ENCODE peak calls at places on chromosomes 6 and 20, in six cellular contexts. One of them, this sample, is unnamed.

GRCh38 chr6:35091353-35092083 is 49.6 kb downstream of the TCP11 start:
- DNase-seq in thoracic aorta: no peak
- DNase-seq in mammary epithelial cell: no peak
- DNase-seq in epithelial cell of proximal tubule: no peak
- DNase-seq in BE2C: no peak
- DNase-seq in CD8-positive, alpha-beta memory T cell: no peak
- DNase-seq in this sample: peak; percentile 34

GRCh38 chr6:5173862-5174643 is 86.7 kb downstream of the LYRM4 start:
- DNase-seq in CD8-positive, alpha-beta memory T cell: peak; percentile 66
- DNase-seq in BE2C: no peak
- DNase-seq in epithelial cell of proximal tubule: no peak
- DNase-seq in thoracic aorta: no peak
- DNase-seq in mammary epithelial cell: no peak
- DNase-seq in this sample: no peak

GRCh38 chr6:165245287-165245686 is 64.1 kb downstream of the C6orf118 start:
- DNase-seq in CD8-positive, alpha-beta memory T cell: no peak
- DNase-seq in mammary epithelial cell: no peak
- DNase-seq in epithelial cell of proximal tubule: no peak
- DNase-seq in thoracic aorta: no peak
- DNase-seq in BE2C: no peak
- DNase-seq in this sample: peak; percentile 16

GRCh38 chr6:147986891-147987290 is 355.7 kb upstream of the SASH1 start:
- DNase-seq in mammary epithelial cell: no peak
- DNase-seq in thoracic aorta: no peak
- DNase-seq in epithelial cell of proximal tubule: no peak
- DNase-seq in BE2C: no peak
- DNase-seq in CD8-positive, alpha-beta memory T cell: no peak
- DNase-seq in this sample: no peak

GRCh38 chr6:5305968-5306626 is 44.8 kb downstream of the FARS2 start:
- DNase-seq in thoracic aorta: no peak
- DNase-seq in BE2C: no peak
- DNase-seq in CD8-positive, alpha-beta memory T cell: no peak
- DNase-seq in epithelial cell of proximal tubule: no peak
- DNase-seq in mammary epithelial cell: no peak
- DNase-seq in this sample: peak; percentile 39

GRCh38 chr20:63682384-63683139 is 13.9 kb upstream of the TNFRSF6B start:
- DNase-seq in BE2C: no peak
- DNase-seq in thoracic aorta: peak; percentile 59
- DNase-seq in CD8-positive, alpha-beta memory T cell: no peak
- DNase-seq in mammary epithelial cell: peak; percentile 99
- DNase-seq in epithelial cell of proximal tubule: peak; percentile 94
- DNase-seq in this sample: peak; percentile 81

GRCh38 chr6:169172946-169173345 is 80.7 kb downstream of the THBS2 start:
- DNase-seq in BE2C: no peak
- DNase-seq in thoracic aorta: no peak
- DNase-seq in CD8-positive, alpha-beta memory T cell: no peak
- DNase-seq in epithelial cell of proximal tubule: no peak
- DNase-seq in mammary epithelial cell: no peak
- DNase-seq in this sample: no peak

GRCh38 chr6:167987811-167988495 is 9.5 kb upstream of the KIF25 start:
- DNase-seq in mammary epithelial cell: no peak
- DNase-seq in epithelial cell of proximal tubule: no peak
- DNase-seq in thoracic aorta: no peak
- DNase-seq in CD8-positive, alpha-beta memory T cell: no peak
- DNase-seq in BE2C: no peak
- DNase-seq in this sample: no peak

GRCh38 chr6:135675862-135676261 is 175.6 kb upstream of the PDE7B start:
- DNase-seq in epithelial cell of proximal tubule: no peak
- DNase-seq in thoracic aorta: no peak
- DNase-seq in BE2C: peak; percentile 62
- DNase-seq in CD8-positive, alpha-beta memory T cell: peak; percentile 54
- DNase-seq in mammary epithelial cell: peak; percentile 3
- DNase-seq in this sample: no peak

GRCh38 chr20:61263084-61263695 is 11.1 kb downstream of the CDH4 start:
- DNase-seq in CD8-positive, alpha-beta memory T cell: no peak
- DNase-seq in mammary epithelial cell: no peak
- DNase-seq in BE2C: peak; percentile 30
- DNase-seq in epithelial cell of proximal tubule: no peak
- DNase-seq in thoracic aorta: no peak
- DNase-seq in this sample: no peak

DNA sequence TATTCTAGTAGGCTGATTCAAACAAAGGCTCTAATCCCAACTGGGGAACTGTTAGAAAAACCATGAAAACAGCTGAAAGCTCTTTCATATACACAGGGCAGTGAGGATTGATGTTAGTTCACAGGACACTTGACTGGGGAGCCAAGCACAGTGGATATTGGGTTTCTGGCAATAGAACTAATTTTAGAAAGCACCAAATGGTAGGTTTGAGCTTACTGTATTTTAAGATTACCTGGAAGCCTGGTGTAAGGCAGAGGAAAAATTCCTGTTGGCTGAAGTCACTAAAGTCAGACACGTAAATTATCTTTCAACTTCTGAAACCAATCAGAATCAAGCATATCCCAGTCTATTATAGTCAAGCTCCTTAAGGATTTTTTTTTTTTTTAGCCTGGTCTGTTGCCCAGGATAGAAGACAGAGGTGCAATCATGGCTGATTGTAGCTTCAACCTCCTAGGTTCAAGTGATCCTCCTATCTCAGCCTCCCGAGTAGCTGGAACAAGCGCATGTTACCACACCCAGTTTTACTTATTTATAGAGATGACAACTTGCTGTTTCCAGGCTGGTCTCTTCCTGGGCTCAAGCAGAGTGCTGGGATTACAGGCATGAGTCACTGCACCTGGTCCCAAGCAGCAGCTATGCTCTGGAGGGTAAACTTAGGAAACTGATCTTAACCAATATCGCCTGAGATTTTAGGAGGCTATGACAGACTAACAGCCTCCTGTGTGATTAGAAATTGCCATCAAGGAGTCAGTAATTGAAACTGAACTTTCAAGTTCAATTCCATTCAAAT is 32.5 kb upstream of the SYNCRIP start:
- DNase-seq in thoracic aorta: no peak
- DNase-seq in BE2C: peak; percentile 21
- DNase-seq in CD8-positive, alpha-beta memory T cell: no peak
- DNase-seq in epithelial cell of proximal tubule: no peak
- DNase-seq in mammary epithelial cell: peak; percentile 73
- DNase-seq in this sample: peak; percentile 32
- H3K4me3 ChIP-seq in thoracic aorta: peak overlapping the region; percentile 96
- H3K4me3 ChIP-seq in BE2C: peak overlapping the region; percentile 97
- H3K4me3 ChIP-seq in CD8-positive, alpha-beta memory T cell: peak overlapping the region; percentile 96
- H3K4me3 ChIP-seq in epithelial cell of proximal tubule: peak overlapping the region; percentile 92
- H3K4me3 ChIP-seq in mammary epithelial cell: peak overlapping the region; percentile 73
- H3K4me3 ChIP-seq in this sample: peak overlapping the region; percentile 91

GRCh38 chr6:11847515-11848244 is 69.1 kb upstream of the ADTRP start:
- DNase-seq in epithelial cell of proximal tubule: no peak
- DNase-seq in CD8-positive, alpha-beta memory T cell: no peak
- DNase-seq in thoracic aorta: no peak
- DNase-seq in BE2C: no peak
- DNase-seq in mammary epithelial cell: no peak
- DNase-seq in this sample: no peak
- H3K4me3 ChIP-seq in epithelial cell of proximal tubule: no peak overlapping the region
- H3K4me3 ChIP-seq in CD8-positive, alpha-beta memory T cell: no peak overlapping the region
- H3K4me3 ChIP-seq in thoracic aorta: no peak overlapping the region
- H3K4me3 ChIP-seq in BE2C: no peak overlapping the region
- H3K4me3 ChIP-seq in mammary epithelial cell: no peak overlapping the region
- H3K4me3 ChIP-seq in this sample: no peak overlapping the region

GRCh38 chr20:20137851-20138250 is 85.5 kb downstream of the CFAP61 start:
- DNase-seq in epithelial cell of proximal tubule: no peak
- DNase-seq in CD8-positive, alpha-beta memory T cell: no peak
- DNase-seq in mammary epithelial cell: no peak
- DNase-seq in thoracic aorta: no peak
- DNase-seq in BE2C: no peak
- DNase-seq in this sample: no peak
- H3K4me3 ChIP-seq in epithelial cell of proximal tubule: no peak overlapping the region
- H3K4me3 ChIP-seq in CD8-positive, alpha-beta memory T cell: no peak overlapping the region
- H3K4me3 ChIP-seq in mammary epithelial cell: no peak overlapping the region
- H3K4me3 ChIP-seq in thoracic aorta: no peak overlapping the region
- H3K4me3 ChIP-seq in BE2C: no peak overlapping the region
- H3K4me3 ChIP-seq in this sample: no peak overlapping the region

GRCh38 chr6:124961468-124961783 is 811 bp upstream of the RNF217 start:
- DNase-seq in epithelial cell of proximal tubule: no peak
- DNase-seq in mammary epithelial cell: no peak
- DNase-seq in thoracic aorta: no peak
- DNase-seq in CD8-positive, alpha-beta memory T cell: no peak
- DNase-seq in BE2C: no peak
- DNase-seq in this sample: no peak
- H3K4me3 ChIP-seq in epithelial cell of proximal tubule: peak overlapping the region; percentile 79
- H3K4me3 ChIP-seq in mammary epithelial cell: peak overlapping the region; percentile 66
- H3K4me3 ChIP-seq in thoracic aorta: peak overlapping the region; percentile 81
- H3K4me3 ChIP-seq in CD8-positive, alpha-beta memory T cell: no peak overlapping the region
- H3K4me3 ChIP-seq in BE2C: peak overlapping the region; percentile 54
- H3K4me3 ChIP-seq in this sample: peak overlapping the region; percentile 86

DNA sequence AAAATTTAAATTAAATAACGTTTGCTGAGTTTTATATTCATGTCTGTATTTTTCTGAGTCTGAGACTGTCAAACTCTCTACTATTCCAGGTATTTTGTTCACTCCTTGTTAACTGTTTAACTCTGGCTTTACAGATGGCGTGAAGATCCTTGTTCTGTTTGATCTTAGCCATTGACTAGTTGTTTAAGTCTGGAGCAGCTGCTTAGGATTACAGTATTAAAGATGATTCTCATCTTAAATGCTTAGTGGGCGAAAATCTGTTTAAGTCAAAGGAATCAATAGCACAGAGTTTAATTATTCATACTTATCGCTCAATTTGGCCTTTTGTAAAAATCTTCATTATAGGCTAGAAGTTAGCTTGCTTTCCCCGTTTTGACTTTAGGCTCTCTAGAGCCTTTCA is 2.4 kb downstream of the PHACTR2 start:
- DNase-seq in thoracic aorta: no peak
- DNase-seq in CD8-positive, alpha-beta memory T cell: no peak
- DNase-seq in epithelial cell of proximal tubule: no peak
- DNase-seq in BE2C: no peak
- DNase-seq in mammary epithelial cell: no peak
- DNase-seq in this sample: no peak
- H3K4me3 ChIP-seq in thoracic aorta: peak overlapping the region; percentile 81
- H3K4me3 ChIP-seq in CD8-positive, alpha-beta memory T cell: no peak overlapping the region
- H3K4me3 ChIP-seq in epithelial cell of proximal tubule: no peak overlapping the region
- H3K4me3 ChIP-seq in BE2C: no peak overlapping the region
- H3K4me3 ChIP-seq in mammary epithelial cell: no peak overlapping the region
- H3K4me3 ChIP-seq in this sample: peak overlapping the region; percentile 70

GRCh38 chr20:37542281-37542680 is 14.6 kb upstream of the BLCAP start:
- DNase-seq in BE2C: no peak
- DNase-seq in epithelial cell of proximal tubule: no peak
- DNase-seq in thoracic aorta: no peak
- DNase-seq in CD8-positive, alpha-beta memory T cell: no peak
- DNase-seq in mammary epithelial cell: no peak
- DNase-seq in this sample: no peak
- H3K4me3 ChIP-seq in BE2C: no peak overlapping the region
- H3K4me3 ChIP-seq in epithelial cell of proximal tubule: no peak overlapping the region
- H3K4me3 ChIP-seq in thoracic aorta: no peak overlapping the region
- H3K4me3 ChIP-seq in CD8-positive, alpha-beta memory T cell: no peak overlapping the region
- H3K4me3 ChIP-seq in mammary epithelial cell: no peak overlapping the region
- H3K4me3 ChIP-seq in this sample: no peak overlapping the region

GRCh38 chr6:13742961-13743735 is 31.5 kb upstream of the RANBP9 start:
- DNase-seq in CD8-positive, alpha-beta memory T cell: no peak
- DNase-seq in BE2C: no peak
- DNase-seq in epithelial cell of proximal tubule: no peak
- DNase-seq in thoracic aorta: no peak
- DNase-seq in mammary epithelial cell: no peak
- DNase-seq in this sample: no peak
- H3K4me3 ChIP-seq in CD8-positive, alpha-beta memory T cell: no peak overlapping the region
- H3K4me3 ChIP-seq in BE2C: no peak overlapping the region
- H3K4me3 ChIP-seq in epithelial cell of proximal tubule: no peak overlapping the region
- H3K4me3 ChIP-seq in thoracic aorta: peak overlapping the region; percentile 38
- H3K4me3 ChIP-seq in mammary epithelial cell: no peak overlapping the region
- H3K4me3 ChIP-seq in this sample: no peak overlapping the region

DNA sequence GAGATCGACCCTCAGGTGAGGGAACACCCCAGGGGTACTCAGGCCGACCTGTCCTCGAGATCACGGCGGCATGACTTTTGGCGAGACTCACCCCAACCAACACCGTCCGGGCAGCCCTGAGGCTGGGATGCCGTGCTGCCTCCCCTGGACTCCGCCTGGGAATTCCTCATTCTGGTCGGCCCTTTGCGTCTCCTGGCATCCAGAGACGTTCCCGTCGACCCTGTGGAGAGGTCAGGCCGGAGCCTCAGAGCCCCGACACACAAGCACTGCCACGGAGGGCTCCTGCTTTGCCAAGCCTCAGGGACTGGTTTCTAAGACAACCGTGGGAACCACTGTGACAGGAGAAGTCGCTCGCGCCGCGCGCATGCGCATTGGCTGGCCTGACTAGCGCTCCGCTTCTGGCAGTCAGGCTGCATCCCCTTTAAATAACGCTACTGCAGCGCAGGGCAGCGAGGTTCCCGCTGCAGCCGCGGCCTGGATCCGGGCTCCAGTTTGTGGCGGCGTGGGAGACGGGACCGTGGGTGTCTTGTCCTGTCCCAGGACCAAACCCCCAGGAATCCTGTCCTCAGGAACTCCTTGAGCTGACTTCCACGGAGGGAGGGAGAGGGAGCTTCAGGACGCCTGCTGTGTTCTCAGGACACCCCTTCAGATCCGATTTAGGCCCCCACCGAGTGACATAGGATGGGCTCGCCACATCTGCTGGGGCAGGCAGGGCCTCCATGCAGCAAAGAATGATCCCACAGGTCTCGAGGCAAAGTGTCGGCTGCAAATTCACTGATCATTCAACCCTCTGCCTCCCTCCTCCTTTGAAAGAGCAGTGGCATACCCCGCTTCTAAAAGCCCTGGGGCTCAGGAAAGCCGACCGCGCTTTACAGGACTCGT is 163.2 kb upstream of the ZNF337 start:
- DNase-seq in mammary epithelial cell: peak; percentile 35
- DNase-seq in CD8-positive, alpha-beta memory T cell: peak; percentile 80
- DNase-seq in epithelial cell of proximal tubule: no peak
- DNase-seq in thoracic aorta: no peak
- DNase-seq in BE2C: peak; percentile 90
- DNase-seq in this sample: no peak
- H3K4me3 ChIP-seq in mammary epithelial cell: no peak overlapping the region
- H3K4me3 ChIP-seq in CD8-positive, alpha-beta memory T cell: no peak overlapping the region
- H3K4me3 ChIP-seq in epithelial cell of proximal tubule: peak overlapping the region; percentile 16
- H3K4me3 ChIP-seq in thoracic aorta: peak overlapping the region; percentile 52
- H3K4me3 ChIP-seq in BE2C: peak overlapping the region; percentile 37
- H3K4me3 ChIP-seq in this sample: no peak overlapping the region

This sample was measured in skeletal muscle cell.